ENCODE peak calls at places on chromosomes 2 and 18, in six cellular contexts. X is AG04450, U is transverse colon, K is OCI-LY7, F is spleen, L is tibial nerve. A is an unnamed sample.

GRCh38 chr2:196233808-196234501 is 62.6 kb upstream of the STK17B start:
- DNase-seq in U (no peak), K (peak), L (no peak), F (no peak), X (no peak), A (no peak)

GRCh38 chr2:208315081-208315788 is 49.2 kb downstream of the PIKFYVE start:
- DNase-seq in K (no peak), F (no peak), X (no peak), L (no peak), U (no peak), A (no peak)

GRCh38 chr18:2027026-2027425 is 544.3 kb downstream of the METTL4 start:
- DNase-seq in L (no peak), X (no peak), K (no peak), F (no peak), U (no peak), A (no peak)

GRCh38 chr2:132465917-132466316 is 49.3 kb downstream of the GPR39 start:
- DNase-seq in K (no peak), L (no peak), F (no peak), U (no peak), X (no peak), A (no peak)

GRCh38 chr2:219278655-219279150 is 463 bp upstream of the DNAJB2 start:
- DNase-seq in K (peak), U (no peak), L (no peak), X (no peak), F (no peak), A (no peak)

GRCh38 chr2:187013058-187013457 is 164.1 kb upstream of the ZSWIM2 start:
- DNase-seq in F (no peak), X (no peak), K (no peak), L (no peak), U (no peak), A (no peak)

GRCh38 chr18:32918692-32919250 is 145.9 kb upstream of the KLHL14 start:
- DNase-seq in F (no peak), K (peak), L (no peak), U (no peak), X (no peak), A (no peak)

GRCh38 chr2:201378496-201379397 is 21.6 kb upstream of the FLACC1 start:
- DNase-seq in X (no peak), U (no peak), K (no peak), F (no peak), L (no peak), A (no peak)

GRCh38 chr18:48002933-48003365 is 72.5 kb upstream of the SMAD2 start:
- DNase-seq in X (no peak), U (peak), K (no peak), L (no peak), F (peak), A (peak)

GRCh38 chr2:136164377-136164776 is 46.4 kb upstream of the CXCR4 start:
- DNase-seq in L (no peak), X (no peak), K (no peak), U (no peak), F (no peak), A (no peak)

GRCh38 chr2:41741951-41742563 is 305.8 kb upstream of the PKDCC start:
- DNase-seq in L (no peak), X (no peak), F (no peak), U (no peak), K (no peak), A (no peak)

GRCh38 chr2:146734042-146734715 is 1110.7 kb upstream of the ACVR2A start:
- DNase-seq in U (no peak), X (peak), K (peak), F (no peak), L (no peak), A (peak)

GRCh38 chr2:47195149-47195548 is 40.0 kb upstream of the STPG4 start:
- DNase-seq in F (no peak), X (no peak), U (no peak), K (no peak), L (no peak), A (peak)

GRCh38 chr18:43589611-43590151 is 312.4 kb upstream of the SYT4 start:
- DNase-seq in X (no peak), L (no peak), K (no peak), U (no peak), F (no peak), A (no peak)

GRCh38 chr18:61360440-61361383 is 27.5 kb downstream of the CDH20 start:
- DNase-seq in F (no peak), U (no peak), K (peak), X (no peak), L (no peak), A (no peak)

GRCh38 chr18:75491361-75491760 is 63.9 kb upstream of the SMIM21 start:
- DNase-seq in K (no peak), L (no peak), X (no peak), U (no peak), F (no peak), A (no peak)

GRCh38 chr2:207743514-207743913 is 26.2 kb downstream of the FZD5 start:
- DNase-seq in X (no peak), F (no peak), U (no peak), K (no peak), L (no peak), A (no peak)

GRCh38 chr2:202479610-202480009 is 103.5 kb downstream of the BMPR2 start:
- DNase-seq in X (no peak), U (no peak), L (no peak), K (no peak), F (no peak), A (no peak)

GRCh38 chr2:208879666-208880065 is 473.1 kb downstream of the PTH2R start:
- DNase-seq in F (no peak), U (no peak), L (no peak), K (no peak), X (no peak), A (no peak)

GRCh38 chr18:36411745-36412168 is 114.2 kb downstream of the FHOD3 start:
- DNase-seq in L (no peak), F (no peak), X (no peak), K (no peak), U (no peak), A (no peak)

GRCh38 chr2:240913810-240914644 is 7.9 kb downstream of the CROCC2 start:
- DNase-seq in U (peak), L (peak), K (peak), F (peak), X (no peak), A (peak)

GRCh38 chr2:235238537-235238936 is 255.3 kb upstream of the AGAP1 start:
- DNase-seq in K (no peak), X (peak), F (peak), L (peak), U (peak), A (no peak)

GRCh38 chr2:11697103-11697871 is 27.3 kb upstream of the NTSR2 start:
- DNase-seq in U (no peak), L (no peak), F (peak), X (no peak), K (no peak), A (peak)

GRCh38 chr2:222479855-222480254 is 55.5 kb downstream of the SGPP2 start:
- DNase-seq in F (no peak), K (no peak), L (no peak), X (no peak), U (no peak), A (no peak)

GRCh38 chr2:7900593-7900992 is 781.3 kb upstream of the ID2 start:
- DNase-seq in X (no peak), L (no peak), K (no peak), U (no peak), F (no peak), A (no peak)

GRCh38 chr18:46475367-46475752 is 181.7 kb downstream of the LOXHD1 start:
- DNase-seq in U (no peak), X (no peak), F (no peak), K (no peak), L (no peak), A (no peak)

GRCh38 chr2:134836986-134837385 is 1.4 kb upstream of the ACMSD start:
- DNase-seq in X (peak), L (no peak), F (no peak), K (no peak), U (no peak), A (peak)

GRCh38 chr2:58871469-58872142 is 630.5 kb upstream of the FANCL start:
- DNase-seq in F (no peak), K (peak), X (no peak), L (no peak), U (no peak), A (no peak)

GRCh38 chr2:42935692-42936631 is 143.6 kb upstream of the HAAO start:
- DNase-seq in K (no peak), F (peak), X (no peak), L (no peak), U (no peak), A (no peak)

GRCh38 chr2:55923091-55923977 is at the start of gene EFEMP1:
- DNase-seq in U (peak), X (no peak), L (peak), F (peak), K (no peak), A (peak)

GRCh38 chr2:170554278-170554955 is 160.7 kb upstream of the SP5 start:
- DNase-seq in X (no peak), F (no peak), L (peak), K (no peak), U (peak), A (peak)

GRCh38 chr18:32906506-32907214 is 133.8 kb upstream of the KLHL14 start:
- DNase-seq in L (no peak), X (no peak), K (no peak), U (no peak), F (no peak), A (peak)

GRCh38 chr2:118148809-118149208 is 60.5 kb downstream of the INSIG2 start:
- DNase-seq in X (no peak), U (no peak), K (no peak), F (no peak), L (no peak), A (no peak)
- TF ChIP-seq CTCF in X (peak), U (no peak), K (no peak), F (no peak), L (peak), A (peak)

GRCh38 chr2:53247986-53248735 is 519.4 kb upstream of the CHAC2 start:
- DNase-seq in K (no peak), F (no peak), U (no peak), L (no peak), X (no peak), A (no peak)

GRCh38 chr2:53257287-53257686 is 510.3 kb upstream of the CHAC2 start:
- DNase-seq in K (no peak), F (no peak), L (no peak), X (no peak), U (no peak), A (no peak)

GRCh38 chr2:53252115-53252514 is 515.5 kb upstream of the CHAC2 start:
- DNase-seq in X (no peak), K (no peak), F (no peak), U (no peak), L (no peak), A (no peak)

GRCh38 chr2:53253244-53253643 is 514.4 kb upstream of the CHAC2 start:
- DNase-seq in F (no peak), X (no peak), L (no peak), U (no peak), K (no peak), A (no peak)
- H3K27ac ChIP-seq in F (no peak), X (no peak), L (no peak), U (no peak), K (no peak), A (no peak)

DNA sequence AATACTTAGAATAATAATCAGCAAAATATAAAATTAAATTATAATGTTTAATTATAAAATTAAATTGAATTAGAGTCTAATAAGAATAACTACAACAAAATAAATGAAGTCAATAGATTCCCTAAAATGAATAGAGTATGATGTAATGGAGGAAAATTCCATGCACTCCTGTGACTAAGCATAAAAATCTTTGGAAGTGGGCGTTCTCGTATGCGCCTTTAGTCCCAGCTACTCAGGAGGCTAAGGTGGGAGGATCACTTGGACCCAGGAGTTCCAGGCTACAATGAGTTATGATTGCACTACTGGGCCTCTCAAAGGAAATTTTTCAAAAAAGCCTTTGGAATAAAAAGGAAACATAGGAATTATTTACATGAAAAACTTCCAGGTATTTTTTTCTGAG is 955.4 kb upstream of the POU3F3 start:
- DNase-seq in U (no peak), K (no peak), L (no peak), X (no peak), F (no peak), A (no peak)
- TF ChIP-seq CTCF in U (no peak), K (no peak), L (no peak), X (no peak), F (no peak), A (no peak)

GRCh38 chr2:190835303-190835930 is 45.2 kb upstream of the GLS start:
- DNase-seq in X (peak), F (no peak), L (no peak), K (no peak), U (no peak), A (peak)
- H3K27ac ChIP-seq in X (no peak), F (no peak), L (no peak), K (no peak), U (no peak), A (no peak)

GRCh38 chr2:26086155-26086634 is 52.3 kb downstream of the RAB10 start:
- DNase-seq in K (no peak), F (no peak), X (peak), U (no peak), L (no peak), A (no peak)
- TF ChIP-seq CTCF in K (no peak), F (no peak), X (no peak), U (no peak), L (no peak), A (no peak)

DNA sequence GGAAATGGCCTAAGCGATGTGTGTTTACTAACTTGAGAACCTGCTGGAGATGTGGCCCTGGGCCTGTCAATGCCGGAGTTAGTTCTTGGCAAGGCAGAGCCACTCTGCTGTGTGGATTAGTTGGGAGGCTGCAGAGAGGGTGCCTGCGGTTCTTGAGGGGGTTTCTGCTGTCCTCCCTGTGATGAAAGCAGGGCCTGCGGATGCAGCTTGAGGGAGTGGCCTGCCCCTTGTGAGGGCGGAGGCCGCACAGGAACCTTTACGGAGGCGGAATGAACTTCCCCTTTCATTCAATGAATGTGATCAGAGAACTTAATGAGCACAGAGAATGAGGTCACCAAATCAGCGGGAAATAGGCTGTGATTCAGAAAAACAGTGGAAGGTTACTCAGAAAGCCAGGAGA is 47.2 kb downstream of the VWA3B start:
- DNase-seq in L (no peak), U (no peak), X (no peak), K (no peak), F (peak), A (no peak)
- H3K27ac ChIP-seq in L (peak), U (no peak), X (no peak), K (no peak), F (no peak), A (no peak)

GRCh38 chr2:106596844-106597243 is 109.7 kb downstream of the CD8B2 start:
- DNase-seq in X (no peak), L (no peak), K (peak), U (no peak), F (no peak), A (peak)
- TF ChIP-seq CTCF in X (peak), L (no peak), K (peak), U (peak), F (no peak), A (peak)